ENCODE peak calls at places on chromosome 12, in eight cellular contexts. A is SJSA1; I is ACHN; V is NCI-H1105; J is stomach; U is posterior cingulate gyrus; D is SIG-M5; R is stimulated activated CD4-positive, alpha-beta T cell treated with anti-CD3 and anti-CD28 coated beads, Interleukin-2, amount 100 ng/mL, for 48 hours. E is an unnamed sample.

GRCh38 chr12:111942557-111942956 is 70.4 kb downstream of the TMEM116 start:
- DNase-seq in A (peak; percentile 51), I (peak; percentile 38), V (no peak), J (peak; percentile 27), U (no peak), D (no peak), R (no peak), E (no peak)

GRCh38 chr12:100733817-100734593 is 60.6 kb upstream of the ANO4 start:
- DNase-seq in A (peak; percentile 3), I (peak; percentile 70), V (peak; percentile 58), J (no peak), U (no peak), D (no peak), R (no peak), E (no peak)

GRCh38 chr12:113075137-113075683 is 18.7 kb downstream of the DTX1 start:
- DNase-seq in A (no peak), I (peak; percentile 37), V (no peak), J (no peak), U (no peak), D (no peak), R (no peak), E (no peak)

GRCh38 chr12:108268397-108268796 is 70.7 kb downstream of the CMKLR1 start:
- DNase-seq in A (no peak), I (no peak), V (no peak), J (no peak), U (no peak), D (no peak), R (no peak), E (no peak)

GRCh38 chr12:52969828-52970569 is 21.1 kb downstream of the KRT18 start:
- DNase-seq in A (peak; percentile 21), I (no peak), V (no peak), J (peak; percentile 91), U (peak; percentile 71), D (no peak), R (no peak), E (peak; percentile 90)

GRCh38 chr12:10153271-10154144 is 18.4 kb downstream of the OLR1 start:
- DNase-seq in A (peak; percentile 50), I (peak; percentile 71), V (peak; percentile 66), J (peak; percentile 73), U (peak; percentile 95), D (no peak), R (peak; percentile 58), E (peak; percentile 63)

GRCh38 chr12:98873823-98874222 is 228.7 kb downstream of the APAF1 start:
- DNase-seq in A (no peak), I (no peak), V (no peak), J (no peak), U (peak; percentile 30), D (no peak), R (no peak), E (no peak)

GRCh38 chr12:48820406-48820805 is 2.1 kb downstream of the CACNB3 start:
- DNase-seq in A (no peak), I (no peak), V (no peak), J (no peak), U (peak; percentile 88), D (no peak), R (no peak), E (no peak)

GRCh38 chr12:130127527-130127908 is 34.7 kb upstream of the FZD10 start:
- DNase-seq in A (no peak), I (no peak), V (no peak), J (no peak), U (peak; percentile 66), D (no peak), R (no peak), E (peak; percentile 64)

GRCh38 chr12:105192624-105193225 is 43.2 kb downstream of the APPL2 start:
- DNase-seq in A (no peak), I (no peak), V (no peak), J (no peak), U (peak; percentile 85), D (no peak), R (no peak), E (no peak)

GRCh38 chr12:106552228-106552627 is 30.6 kb upstream of the RFX4 start:
- DNase-seq in A (no peak), I (no peak), V (no peak), J (no peak), U (no peak), D (no peak), R (no peak), E (no peak)

GRCh38 chr12:2323538-2324261 is 270.9 kb downstream of the CACNA1C start:
- DNase-seq in A (no peak), I (no peak), V (no peak), J (no peak), U (no peak), D (no peak), R (no peak), E (no peak)

GRCh38 chr12:91633734-91634357 is 451.2 kb upstream of the DCN start:
- DNase-seq in A (no peak), I (no peak), V (no peak), J (no peak), U (peak; percentile 82), D (no peak), R (no peak), E (no peak)

GRCh38 chr12:72610854-72611358 is 338.7 kb downstream of the TRHDE start:
- DNase-seq in A (no peak), I (no peak), V (no peak), J (no peak), U (no peak), D (no peak), R (no peak), E (no peak)

GRCh38 chr12:108332791-108333382 is 6.2 kb downstream of the CMKLR1 start:
- DNase-seq in A (no peak), I (no peak), V (no peak), J (no peak), U (no peak), D (no peak), R (no peak), E (peak; percentile 48)

GRCh38 chr12:118925407-118926202 is 55.7 kb upstream of the SRRM4 start:
- DNase-seq in A (no peak), I (no peak), V (no peak), J (no peak), U (no peak), D (no peak), R (no peak), E (no peak)

GRCh38 chr12:26878661-26879119 is 45.7 kb upstream of the ITPR2 start:
- DNase-seq in A (no peak), I (no peak), V (peak; percentile 94), J (peak; percentile 85), U (peak; percentile 92), D (no peak), R (no peak), E (peak; percentile 88)

GRCh38 chr12:44876554-44877275 is 600 bp upstream of the NELL2 start:
- DNase-seq in A (no peak), I (peak; percentile 29), V (peak; percentile 87), J (no peak), U (peak; percentile 90), D (no peak), R (peak; percentile 25), E (no peak)

GRCh38 chr12:50542448-50542847 is 37.7 kb downstream of the DIP2B start:
- DNase-seq in A (no peak), I (no peak), V (no peak), J (no peak), U (no peak), D (no peak), R (no peak), E (no peak)

GRCh38 chr12:80708535-80709328 is 1.3 kb downstream of the MYF6 start:
- DNase-seq in A (no peak), I (no peak), V (no peak), J (no peak), U (no peak), D (no peak), R (no peak), E (no peak)

GRCh38 chr12:120534703-120535655 is 823 bp downstream of the RNF10 start:
- DNase-seq in A (peak; percentile 63), I (peak; percentile 87), V (peak; percentile 39), J (peak; percentile 45), U (peak; percentile 88), D (no peak), R (peak; percentile 41), E (no peak)

GRCh38 chr12:78888583-78888982 is 24.0 kb downstream of the SYT1 start:
- DNase-seq in A (no peak), I (peak; percentile 77), V (no peak), J (no peak), U (no peak), D (no peak), R (no peak), E (no peak)

GRCh38 chr12:1500095-1500801 is 94.1 kb downstream of the FBXL14 start:
- DNase-seq in A (peak; percentile 50), I (no peak), V (no peak), J (no peak), U (no peak), D (no peak), R (no peak), E (no peak)

GRCh38 chr12:100337727-100338126 is 19.1 kb upstream of the SLC17A8 start:
- DNase-seq in A (no peak), I (no peak), V (no peak), J (peak; percentile 81), U (no peak), D (no peak), R (no peak), E (peak; percentile 40)

GRCh38 chr12:100793182-100793581 is 1.4 kb upstream of the ANO4 start:
- DNase-seq in A (no peak), I (peak; percentile 10), V (no peak), J (no peak), U (no peak), D (no peak), R (no peak), E (no peak)

GRCh38 chr12:3150820-3151590 is 73.8 kb downstream of the TSPAN9 start:
- DNase-seq in A (peak; percentile 85), I (no peak), V (no peak), J (no peak), U (peak; percentile 54), D (no peak), R (no peak), E (no peak)

GRCh38 chr12:49253033-49253623 is 11.8 kb upstream of the TUBA1C start:
- DNase-seq in A (no peak), I (no peak), V (no peak), J (no peak), U (no peak), D (no peak), R (no peak), E (no peak)

GRCh38 chr12:77772606-77773298 is 57.9 kb upstream of the NAV3 start:
- DNase-seq in A (no peak), I (no peak), V (no peak), J (no peak), U (no peak), D (no peak), R (no peak), E (no peak)

GRCh38 chr12:123431951-123432886 is 4.3 kb downstream of the RILPL2 start:
- DNase-seq in A (no peak), I (no peak), V (no peak), J (peak; percentile 30), U (no peak), D (no peak), R (no peak), E (no peak)

GRCh38 chr12:111767362-111768158 is 827 bp downstream of the ALDH2 start:
- DNase-seq in A (peak; percentile 19), I (peak; percentile 86), V (no peak), J (no peak), U (no peak), D (no peak), R (no peak), E (no peak)

GRCh38 chr12:78418919-78419318 is 445.7 kb upstream of the SYT1 start:
- DNase-seq in A (no peak), I (no peak), V (no peak), J (no peak), U (no peak), D (no peak), R (no peak), E (no peak)

GRCh38 chr12:122790393-122791075 is 16.2 kb downstream of the CCDC62 start:
- DNase-seq in A (peak; percentile 79), I (no peak), V (no peak), J (no peak), U (no peak), D (no peak), R (no peak), E (no peak)

GRCh38 chr12:118714051-118714460 is 267.3 kb upstream of the SRRM4 start:
- DNase-seq in A (no peak), I (peak; percentile 58), V (peak; percentile 61), J (no peak), U (no peak), D (no peak), R (peak; percentile 9), E (no peak)

GRCh38 chr12:130242506-130242905 is 80.2 kb downstream of the FZD10 start:
- DNase-seq in A (no peak), I (no peak), V (no peak), J (no peak), U (peak; percentile 61), D (no peak), R (no peak), E (no peak)

E was measured in mucosa of gallbladder.